ENCODE peak calls at places on chromosomes 13 and 19, in six cellular contexts. One of them, this sample, is unnamed. For H3K4me1, the result is how much of the 10 kb centered on the place peaks cover.

GRCh38 chr13:70080030-70080429 is 27.6 kb upstream of the ATXN8OS start:
- DNase-seq in cardiac muscle cell: no peak
- DNase-seq in ascending aorta: no peak
- DNase-seq in CD4-positive, alpha-beta memory T cell: no peak
- DNase-seq in left ventricle myocardium inferior: peak
- DNase-seq in left lung: no peak
- DNase-seq in this sample: no peak

GRCh38 chr13:31322025-31322424 is 122.2 kb downstream of the B3GLCT start:
- DNase-seq in cardiac muscle cell: peak
- DNase-seq in ascending aorta: no peak
- DNase-seq in CD4-positive, alpha-beta memory T cell: no peak
- DNase-seq in left ventricle myocardium inferior: peak
- DNase-seq in left lung: no peak
- DNase-seq in this sample: no peak

GRCh38 chr19:42942187-42942789 is 5.3 kb upstream of the PSG7 start:
- DNase-seq in cardiac muscle cell: no peak
- DNase-seq in ascending aorta: no peak
- DNase-seq in CD4-positive, alpha-beta memory T cell: no peak
- DNase-seq in left ventricle myocardium inferior: no peak
- DNase-seq in left lung: no peak
- DNase-seq in this sample: no peak

GRCh38 chr13:53254495-53254894 is 225.9 kb downstream of the OLFM4 start:
- DNase-seq in cardiac muscle cell: peak
- DNase-seq in ascending aorta: no peak
- DNase-seq in CD4-positive, alpha-beta memory T cell: no peak
- DNase-seq in left ventricle myocardium inferior: no peak
- DNase-seq in left lung: no peak
- DNase-seq in this sample: no peak

GRCh38 chr13:113723400-113724015 is 35.5 kb upstream of the TMEM255B start:
- DNase-seq in cardiac muscle cell: no peak
- DNase-seq in ascending aorta: no peak
- DNase-seq in CD4-positive, alpha-beta memory T cell: no peak
- DNase-seq in left ventricle myocardium inferior: no peak
- DNase-seq in left lung: peak
- DNase-seq in this sample: peak

GRCh38 chr13:30340367-30341184 is 33.2 kb upstream of the KATNAL1 start:
- DNase-seq in cardiac muscle cell: peak
- DNase-seq in ascending aorta: peak
- DNase-seq in CD4-positive, alpha-beta memory T cell: no peak
- DNase-seq in left ventricle myocardium inferior: peak
- DNase-seq in left lung: no peak
- DNase-seq in this sample: no peak

GRCh38 chr13:34179481-34179880 is 361.5 kb downstream of the RFC3 start:
- DNase-seq in cardiac muscle cell: no peak
- DNase-seq in ascending aorta: no peak
- DNase-seq in CD4-positive, alpha-beta memory T cell: no peak
- DNase-seq in left ventricle myocardium inferior: no peak
- DNase-seq in left lung: no peak
- DNase-seq in this sample: no peak

GRCh38 chr13:48626726-48627451 is 26.8 kb upstream of the CYSLTR2 start:
- DNase-seq in cardiac muscle cell: peak
- DNase-seq in ascending aorta: no peak
- DNase-seq in CD4-positive, alpha-beta memory T cell: no peak
- DNase-seq in left ventricle myocardium inferior: no peak
- DNase-seq in left lung: no peak
- DNase-seq in this sample: no peak

GRCh38 chr13:48853381-48854102 is 122.2 kb upstream of the FNDC3A start:
- DNase-seq in cardiac muscle cell: peak
- DNase-seq in ascending aorta: no peak
- DNase-seq in CD4-positive, alpha-beta memory T cell: no peak
- DNase-seq in left ventricle myocardium inferior: no peak
- DNase-seq in left lung: no peak
- DNase-seq in this sample: no peak

GRCh38 chr19:33064778-33065550 is at the start of gene RHPN2:
- DNase-seq in cardiac muscle cell: peak
- DNase-seq in ascending aorta: no peak
- DNase-seq in CD4-positive, alpha-beta memory T cell: peak
- DNase-seq in left ventricle myocardium inferior: peak
- DNase-seq in left lung: peak
- DNase-seq in this sample: peak

GRCh38 chr13:48493076-48493765 is 39.7 kb downstream of the RCBTB2 start:
- DNase-seq in cardiac muscle cell: peak
- DNase-seq in ascending aorta: no peak
- DNase-seq in CD4-positive, alpha-beta memory T cell: peak
- DNase-seq in left ventricle myocardium inferior: no peak
- DNase-seq in left lung: no peak
- DNase-seq in this sample: no peak

GRCh38 chr19:8355631-8356402 is 8.1 kb upstream of the ANGPTL4 start:
- DNase-seq in cardiac muscle cell: peak
- DNase-seq in ascending aorta: peak
- DNase-seq in CD4-positive, alpha-beta memory T cell: no peak
- DNase-seq in left ventricle myocardium inferior: no peak
- DNase-seq in left lung: no peak
- DNase-seq in this sample: no peak

GRCh38 chr13:38566023-38566422 is 120.9 kb upstream of the FREM2 start:
- DNase-seq in cardiac muscle cell: no peak
- DNase-seq in ascending aorta: no peak
- DNase-seq in CD4-positive, alpha-beta memory T cell: no peak
- DNase-seq in left ventricle myocardium inferior: no peak
- DNase-seq in left lung: no peak
- DNase-seq in this sample: no peak

GRCh38 chr19:13727798-13728197 is 36.5 kb upstream of the MRI1 start:
- DNase-seq in cardiac muscle cell: peak
- DNase-seq in ascending aorta: peak
- DNase-seq in CD4-positive, alpha-beta memory T cell: no peak
- DNase-seq in left ventricle myocardium inferior: no peak
- DNase-seq in left lung: no peak
- DNase-seq in this sample: no peak

GRCh38 chr13:40402931-40403412 is 263.5 kb downstream of the FOXO1 start:
- DNase-seq in cardiac muscle cell: peak
- DNase-seq in ascending aorta: no peak
- DNase-seq in CD4-positive, alpha-beta memory T cell: no peak
- DNase-seq in left ventricle myocardium inferior: no peak
- DNase-seq in left lung: no peak
- DNase-seq in this sample: no peak

GRCh38 chr19:40716031-40716654 is 543 bp downstream of the COQ8B start:
- DNase-seq in cardiac muscle cell: no peak
- DNase-seq in ascending aorta: no peak
- DNase-seq in CD4-positive, alpha-beta memory T cell: peak
- DNase-seq in left ventricle myocardium inferior: no peak
- DNase-seq in left lung: no peak
- DNase-seq in this sample: no peak

GRCh38 chr13:102900193-102900608 is 54.4 kb downstream of the ERCC5 start:
- DNase-seq in cardiac muscle cell: no peak
- DNase-seq in ascending aorta: no peak
- DNase-seq in CD4-positive, alpha-beta memory T cell: no peak
- DNase-seq in left ventricle myocardium inferior: no peak
- DNase-seq in left lung: no peak
- DNase-seq in this sample: no peak

GRCh38 chr13:27988520-27988919 is at the start of gene URAD:
- DNase-seq in cardiac muscle cell: no peak
- DNase-seq in ascending aorta: no peak
- DNase-seq in CD4-positive, alpha-beta memory T cell: no peak
- DNase-seq in left ventricle myocardium inferior: no peak
- DNase-seq in left lung: no peak
- DNase-seq in this sample: no peak

GRCh38 chr13:32825481-32825880 is 190.7 kb upstream of the KL start:
- DNase-seq in cardiac muscle cell: no peak
- DNase-seq in ascending aorta: no peak
- DNase-seq in CD4-positive, alpha-beta memory T cell: no peak
- DNase-seq in left ventricle myocardium inferior: no peak
- DNase-seq in left lung: no peak
- DNase-seq in this sample: no peak

DNA sequence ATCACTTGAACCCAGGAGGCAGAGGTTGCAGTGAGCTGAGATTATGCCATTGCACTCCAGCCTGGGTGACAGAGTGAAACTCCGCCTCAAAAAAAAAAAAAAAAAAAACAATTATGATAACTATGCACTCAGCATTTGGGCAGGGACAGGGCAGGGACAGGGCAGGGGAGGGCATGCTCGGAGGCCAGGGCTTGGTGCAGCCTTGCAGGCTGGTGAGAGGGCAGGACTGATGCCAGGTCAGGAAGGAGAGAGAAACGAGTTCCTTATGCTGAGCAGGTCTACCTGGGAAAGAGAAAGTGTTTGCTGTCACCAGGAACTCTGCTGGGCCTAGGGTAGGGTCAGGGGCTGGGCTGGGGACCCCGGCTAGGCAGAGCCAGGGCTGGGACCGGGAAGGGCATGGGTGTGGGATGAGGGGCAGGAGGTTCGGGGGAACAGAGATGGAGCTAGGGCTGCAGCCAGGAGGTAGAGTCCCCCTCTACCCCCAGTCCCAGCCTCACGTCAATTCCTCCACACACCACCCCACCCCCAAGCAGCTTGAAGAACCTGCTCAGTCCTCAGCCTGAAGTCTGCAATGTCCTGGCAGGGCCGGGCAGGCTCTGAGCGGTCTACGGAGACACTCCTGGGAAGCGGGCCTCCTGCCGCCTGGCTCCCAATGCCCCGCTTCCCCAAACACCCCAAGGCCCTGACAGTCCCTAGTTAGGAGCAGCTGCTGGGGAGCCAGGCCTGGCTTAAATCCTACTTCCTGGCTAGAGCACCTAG is 2.8 kb downstream of the FXYD3 start:
- DNase-seq in cardiac muscle cell: no peak
- DNase-seq in ascending aorta: no peak
- DNase-seq in CD4-positive, alpha-beta memory T cell: no peak
- DNase-seq in left ventricle myocardium inferior: no peak
- DNase-seq in left lung: no peak
- DNase-seq in this sample: peak
- H3K4me1 ChIP-seq in cardiac muscle cell: under half
- H3K4me1 ChIP-seq in ascending aorta: under half
- H3K4me1 ChIP-seq in CD4-positive, alpha-beta memory T cell: under half
- H3K4me1 ChIP-seq in left ventricle myocardium inferior: under half
- H3K4me1 ChIP-seq in left lung: under half
- H3K4me1 ChIP-seq in this sample: under half

GRCh38 chr19:17420267-17420924 is 549 bp downstream of the MVB12A start:
- DNase-seq in cardiac muscle cell: peak
- DNase-seq in ascending aorta: peak
- DNase-seq in CD4-positive, alpha-beta memory T cell: peak
- DNase-seq in left ventricle myocardium inferior: peak
- DNase-seq in left lung: peak
- DNase-seq in this sample: peak
- H3K27ac ChIP-seq in cardiac muscle cell: peak
- H3K27ac ChIP-seq in ascending aorta: peak
- H3K27ac ChIP-seq in CD4-positive, alpha-beta memory T cell: peak
- H3K27ac ChIP-seq in left ventricle myocardium inferior: peak
- H3K27ac ChIP-seq in left lung: peak
- H3K27ac ChIP-seq in this sample: peak

GRCh38 chr19:1253514-1254080 is 5.2 kb downstream of the MIDN start:
- DNase-seq in cardiac muscle cell: no peak
- DNase-seq in ascending aorta: no peak
- DNase-seq in CD4-positive, alpha-beta memory T cell: no peak
- DNase-seq in left ventricle myocardium inferior: no peak
- DNase-seq in left lung: no peak
- DNase-seq in this sample: no peak
- H3K4me1 ChIP-seq in cardiac muscle cell: under half
- H3K4me1 ChIP-seq in ascending aorta: under half
- H3K4me1 ChIP-seq in CD4-positive, alpha-beta memory T cell: half or more
- H3K4me1 ChIP-seq in left ventricle myocardium inferior: half or more
- H3K4me1 ChIP-seq in left lung: under half
- H3K4me1 ChIP-seq in this sample: half or more

DNA sequence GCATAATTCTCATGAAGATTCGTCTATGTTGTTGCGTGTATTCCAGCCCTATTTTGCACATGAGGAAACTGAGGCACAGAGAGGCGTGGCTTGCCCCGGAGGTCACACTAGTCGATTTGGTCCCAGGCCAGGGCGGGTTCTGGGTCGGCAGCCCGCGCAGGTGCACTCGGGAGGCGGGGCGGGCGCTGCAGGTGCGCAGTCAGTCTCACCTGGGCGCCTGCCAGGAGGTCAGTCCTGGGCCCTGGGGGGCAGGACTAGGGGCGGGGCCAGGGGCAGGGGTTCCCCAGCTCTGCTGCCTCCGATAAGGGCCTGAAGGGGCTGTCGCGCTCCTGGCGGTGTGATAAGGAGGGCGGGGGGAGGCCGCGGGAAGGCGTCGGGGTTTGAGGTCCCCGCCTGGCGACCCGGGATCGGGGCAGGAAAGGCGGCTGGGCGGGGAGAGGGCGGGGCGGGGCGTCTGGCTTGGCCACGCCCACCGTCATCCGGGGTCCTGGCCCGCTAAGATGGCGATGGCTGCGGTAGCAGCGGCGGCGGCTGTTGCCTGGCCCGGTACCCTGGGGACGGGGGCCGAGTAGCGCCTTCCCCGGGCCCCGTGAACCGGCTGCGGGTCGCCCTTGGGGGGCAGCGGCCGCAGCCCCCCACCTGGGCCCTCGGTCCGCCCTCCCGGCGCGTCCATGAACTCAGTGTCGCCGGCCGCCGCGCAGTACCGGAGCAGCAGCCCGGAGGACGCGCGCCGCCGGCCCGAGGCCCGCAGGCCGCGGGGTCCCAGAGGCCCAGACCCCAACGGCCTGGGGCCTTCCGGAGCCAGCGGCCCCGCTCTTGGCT is at the start of gene ATG4D:
- DNase-seq in cardiac muscle cell: peak
- DNase-seq in ascending aorta: peak
- DNase-seq in CD4-positive, alpha-beta memory T cell: peak
- DNase-seq in left ventricle myocardium inferior: peak
- DNase-seq in left lung: peak
- DNase-seq in this sample: peak
- H3K27ac ChIP-seq in cardiac muscle cell: peak
- H3K27ac ChIP-seq in ascending aorta: peak
- H3K27ac ChIP-seq in CD4-positive, alpha-beta memory T cell: peak
- H3K27ac ChIP-seq in left ventricle myocardium inferior: peak
- H3K27ac ChIP-seq in left lung: peak
- H3K27ac ChIP-seq in this sample: peak

GRCh38 chr19:6531956-6532243 is 1.1 kb downstream of the TNFSF9 start:
- DNase-seq in cardiac muscle cell: no peak
- DNase-seq in ascending aorta: no peak
- DNase-seq in CD4-positive, alpha-beta memory T cell: no peak
- DNase-seq in left ventricle myocardium inferior: no peak
- DNase-seq in left lung: no peak
- DNase-seq in this sample: no peak
- H3K4me1 ChIP-seq in cardiac muscle cell: under half
- H3K4me1 ChIP-seq in ascending aorta: under half
- H3K4me1 ChIP-seq in CD4-positive, alpha-beta memory T cell: under half
- H3K4me1 ChIP-seq in left ventricle myocardium inferior: under half
- H3K4me1 ChIP-seq in left lung: under half
- H3K4me1 ChIP-seq in this sample: under half

DNA sequence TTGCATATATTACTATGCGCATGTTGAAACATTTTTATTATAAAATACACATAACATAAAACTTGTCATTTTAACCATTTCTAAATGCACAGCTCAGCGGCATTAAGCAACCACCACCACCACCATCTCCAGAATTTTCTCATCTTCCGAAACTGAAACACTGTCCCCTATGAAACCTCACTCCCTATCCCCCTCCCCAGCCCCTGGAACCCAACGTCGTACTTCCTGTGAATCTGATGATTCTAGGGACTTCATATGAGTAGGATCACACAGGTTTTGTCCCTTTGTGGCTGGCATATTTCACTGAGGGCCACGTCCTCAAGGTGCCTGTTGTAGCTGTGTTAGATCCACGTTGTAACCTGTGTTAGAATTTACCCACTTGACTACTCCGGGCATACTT is 716 bp upstream of the MAP2K2 start:
- DNase-seq in cardiac muscle cell: no peak
- DNase-seq in ascending aorta: no peak
- DNase-seq in CD4-positive, alpha-beta memory T cell: no peak
- DNase-seq in left ventricle myocardium inferior: no peak
- DNase-seq in left lung: no peak
- DNase-seq in this sample: no peak
- H3K27ac ChIP-seq in cardiac muscle cell: no peak
- H3K27ac ChIP-seq in ascending aorta: no peak
- H3K27ac ChIP-seq in CD4-positive, alpha-beta memory T cell: peak
- H3K27ac ChIP-seq in left ventricle myocardium inferior: peak
- H3K27ac ChIP-seq in left lung: peak
- H3K27ac ChIP-seq in this sample: no peak

GRCh38 chr13:110306960-110307696 is at the start of the genes COL4A1 and COL4A2:
- DNase-seq in cardiac muscle cell: peak
- DNase-seq in ascending aorta: peak
- DNase-seq in CD4-positive, alpha-beta memory T cell: no peak
- DNase-seq in left ventricle myocardium inferior: peak
- DNase-seq in left lung: no peak
- DNase-seq in this sample: peak
- H3K4me1 ChIP-seq in cardiac muscle cell: under half
- H3K4me1 ChIP-seq in ascending aorta: under half
- H3K4me1 ChIP-seq in CD4-positive, alpha-beta memory T cell: under half
- H3K4me1 ChIP-seq in left ventricle myocardium inferior: half or more
- H3K4me1 ChIP-seq in left lung: under half
- H3K4me1 ChIP-seq in this sample: under half